ENCODE peak calls at places on chromosomes 16 and 17, in six cellular contexts. Z is esophagus squamous epithelium, A is ovary, K is thoracic aorta, W is cardiac fibroblast, E is tibial artery. G is an unnamed sample.

GRCh38 chr16:3665508-3665907 is 11.0 kb downstream of the DNASE1 start:
- DNase-seq in Z (no peak), W (no peak), A (no peak), K (no peak), E (no peak), G (no peak)

GRCh38 chr16:57795431-57795878 is 6.8 kb downstream of the KIFC3 start:
- DNase-seq in A (no peak), Z (no peak), W (peak; percentile 70), K (no peak), E (no peak), G (no peak)

GRCh38 chr16:84819644-84820304 is at the start of gene CRISPLD2:
- DNase-seq in W (peak; percentile 91), A (peak; percentile 98), E (peak; percentile 92), Z (peak; percentile 49), K (peak; percentile 75), G (peak; percentile 98)

GRCh38 chr17:45147581-45148182 is 593 bp upstream of the HEXIM1 start:
- DNase-seq in E (peak; percentile 77), A (peak; percentile 89), Z (no peak), K (no peak), W (peak; percentile 97), G (peak; percentile 79)

GRCh38 chr17:16439867-16440351 is 24.5 kb downstream of the TRPV2 start:
- DNase-seq in K (no peak), E (no peak), A (no peak), Z (no peak), W (peak; percentile 39), G (no peak)

GRCh38 chr17:27389542-27390140 is 66.6 kb upstream of the KSR1 start:
- DNase-seq in K (no peak), E (no peak), Z (no peak), A (no peak), W (no peak), G (peak; percentile 71)

GRCh38 chr17:12622726-12623125 is 43.0 kb upstream of the MYOCD start:
- DNase-seq in W (peak; percentile 44), K (no peak), E (no peak), A (peak; percentile 71), Z (no peak), G (no peak)

GRCh38 chr17:17831208-17832039 is 5.4 kb downstream of the SREBF1 start:
- DNase-seq in E (no peak), K (no peak), Z (no peak), A (peak; percentile 77), W (peak; percentile 46), G (no peak)

DNA sequence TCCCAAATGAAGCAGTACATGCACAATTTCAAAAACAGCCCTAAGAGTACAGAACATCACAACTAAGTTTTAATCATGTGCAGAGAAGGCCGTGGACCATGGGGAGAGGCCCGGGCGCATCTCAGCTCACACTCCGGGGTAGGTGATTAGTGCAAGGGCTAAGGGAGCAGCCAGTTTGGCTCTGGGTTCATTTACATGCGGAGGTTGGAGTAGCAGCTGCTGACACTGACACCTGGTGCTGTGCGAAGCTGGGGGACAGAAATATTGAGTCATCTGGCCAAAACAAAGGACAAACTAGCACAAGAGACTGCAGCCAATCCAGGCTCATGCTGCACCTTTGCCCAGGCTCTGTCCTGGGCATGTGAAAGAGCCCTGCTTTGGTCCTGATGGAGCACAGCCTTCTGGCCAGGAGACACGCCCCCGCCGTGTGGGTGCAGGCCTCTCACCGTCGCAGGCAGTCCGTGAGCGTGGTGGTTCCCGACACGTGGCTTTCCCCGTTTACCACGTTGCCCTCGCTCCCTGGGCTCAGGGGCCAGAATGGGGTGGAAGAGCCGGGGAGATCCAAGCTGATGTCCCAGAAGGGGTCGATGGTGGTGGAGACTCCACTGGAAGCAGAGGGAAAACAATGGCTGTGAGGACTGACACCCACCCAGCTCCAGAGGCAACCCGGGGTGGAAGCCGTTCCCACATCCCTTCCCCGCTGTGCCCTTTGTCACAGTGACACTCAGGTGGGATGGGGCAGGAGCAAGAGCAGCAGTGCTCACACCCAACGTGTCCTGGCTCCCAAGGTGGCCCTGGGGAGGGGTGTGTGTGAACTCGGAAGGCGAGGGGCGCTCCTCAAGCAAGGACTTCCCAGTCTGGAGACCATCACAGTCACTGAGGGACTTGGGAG is 31.9 kb downstream of the USP22 start:
- DNase-seq in K (no peak), Z (no peak), W (no peak), A (peak; percentile 31), E (no peak), G (no peak)
- H3K4me3 ChIP-seq in K (no peak overlapping the region), Z (no peak overlapping the region), W (no peak overlapping the region), A (no peak overlapping the region), E (no peak overlapping the region), G (no peak overlapping the region)

GRCh38 chr17:2022647-2023046 is 2.5 kb downstream of the RTN4RL1 start:
- DNase-seq in E (no peak), A (no peak), Z (no peak), W (no peak), K (no peak), G (no peak)

GRCh38 chr17:2024572-2025219 is 438 bp downstream of the RTN4RL1 start:
- DNase-seq in K (no peak), A (no peak), Z (no peak), E (no peak), W (no peak), G (no peak)

GRCh38 chr17:2023256-2023655 is 1.9 kb downstream of the RTN4RL1 start:
- DNase-seq in Z (no peak), A (no peak), W (no peak), K (no peak), E (no peak), G (no peak)

GRCh38 chr17:2025220-2025621 is at the start of gene RTN4RL1:
- DNase-seq in A (peak; percentile 76), E (peak; percentile 68), W (peak; percentile 64), K (no peak), Z (no peak), G (peak; percentile 79)

DNA sequence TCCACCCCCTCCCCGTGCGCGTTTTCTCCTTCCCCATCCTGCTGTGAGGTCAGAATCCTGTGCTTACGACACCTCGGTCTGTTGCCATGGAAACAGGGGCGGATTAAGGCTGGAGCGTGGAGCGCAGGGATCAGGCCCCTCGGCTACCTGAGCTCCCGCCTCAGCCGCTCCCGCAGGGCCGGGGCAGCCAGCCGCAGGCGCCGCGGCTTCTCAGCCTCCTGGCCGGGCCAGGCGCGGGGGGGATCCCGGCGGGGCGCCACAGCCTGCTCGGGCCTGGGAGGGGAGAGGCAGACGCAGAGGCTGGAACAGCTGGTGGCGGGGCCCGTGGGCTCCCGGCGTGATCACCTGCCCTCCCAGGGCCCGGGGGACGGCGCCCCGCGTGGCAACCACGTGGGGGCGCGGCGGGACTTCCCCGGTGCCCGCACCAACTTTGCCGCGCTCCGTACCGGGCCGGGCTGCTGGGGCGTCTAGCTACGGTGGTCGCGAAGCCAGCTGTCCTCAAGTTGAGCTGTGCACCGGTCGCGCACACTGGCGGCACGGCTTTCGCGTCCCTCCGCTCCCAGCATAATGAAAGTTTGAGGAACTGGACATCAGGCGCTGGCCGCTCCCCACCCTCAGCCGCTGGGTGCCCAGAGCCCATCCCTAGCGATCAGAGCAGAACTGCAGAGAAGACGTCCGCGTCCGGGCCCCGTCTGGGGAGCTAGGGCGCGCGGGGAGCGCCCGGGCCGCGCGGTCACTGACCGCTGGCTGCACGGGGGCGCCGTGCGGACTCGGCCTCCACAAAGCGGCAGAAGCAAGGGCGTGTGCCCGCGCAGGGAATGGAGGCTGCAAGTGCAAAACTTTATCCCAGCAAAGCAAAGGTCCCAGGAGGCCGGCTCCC is 1.2 kb downstream of the RTN4RL1 start:
- DNase-seq in K (no peak), A (peak; percentile 70), W (peak; percentile 75), Z (no peak), E (peak; percentile 72), G (no peak)
- H3K4me3 ChIP-seq in K (peak overlapping the region; percentile 77), A (peak overlapping the region; percentile 30), W (peak overlapping the region; percentile 26), Z (peak overlapping the region; percentile 73), E (peak overlapping the region; percentile 67), G (peak overlapping the region; percentile 47)

GRCh38 chr17:58666858-58667267 is 25.0 kb downstream of the TEX14 start:
- DNase-seq in Z (peak; percentile 20), A (peak; percentile 74), K (peak; percentile 16), E (peak; percentile 69), W (peak; percentile 91), G (peak; percentile 92)
- H3K4me3 ChIP-seq in Z (peak overlapping the region; percentile 30), A (no peak overlapping the region), K (peak overlapping the region; percentile 54), E (no peak overlapping the region), W (no peak overlapping the region), G (no peak overlapping the region)

GRCh38 chr17:76868669-76869208 is 535 bp downstream of the MGAT5B start:
- DNase-seq in A (no peak), E (no peak), Z (no peak), W (no peak), K (no peak), G (no peak)
- H3K4me3 ChIP-seq in A (peak overlapping the region; percentile 22), E (peak overlapping the region; percentile 34), Z (peak overlapping the region; percentile 48), W (peak overlapping the region; percentile 10), K (peak overlapping the region; percentile 58), G (no peak overlapping the region)

DNA sequence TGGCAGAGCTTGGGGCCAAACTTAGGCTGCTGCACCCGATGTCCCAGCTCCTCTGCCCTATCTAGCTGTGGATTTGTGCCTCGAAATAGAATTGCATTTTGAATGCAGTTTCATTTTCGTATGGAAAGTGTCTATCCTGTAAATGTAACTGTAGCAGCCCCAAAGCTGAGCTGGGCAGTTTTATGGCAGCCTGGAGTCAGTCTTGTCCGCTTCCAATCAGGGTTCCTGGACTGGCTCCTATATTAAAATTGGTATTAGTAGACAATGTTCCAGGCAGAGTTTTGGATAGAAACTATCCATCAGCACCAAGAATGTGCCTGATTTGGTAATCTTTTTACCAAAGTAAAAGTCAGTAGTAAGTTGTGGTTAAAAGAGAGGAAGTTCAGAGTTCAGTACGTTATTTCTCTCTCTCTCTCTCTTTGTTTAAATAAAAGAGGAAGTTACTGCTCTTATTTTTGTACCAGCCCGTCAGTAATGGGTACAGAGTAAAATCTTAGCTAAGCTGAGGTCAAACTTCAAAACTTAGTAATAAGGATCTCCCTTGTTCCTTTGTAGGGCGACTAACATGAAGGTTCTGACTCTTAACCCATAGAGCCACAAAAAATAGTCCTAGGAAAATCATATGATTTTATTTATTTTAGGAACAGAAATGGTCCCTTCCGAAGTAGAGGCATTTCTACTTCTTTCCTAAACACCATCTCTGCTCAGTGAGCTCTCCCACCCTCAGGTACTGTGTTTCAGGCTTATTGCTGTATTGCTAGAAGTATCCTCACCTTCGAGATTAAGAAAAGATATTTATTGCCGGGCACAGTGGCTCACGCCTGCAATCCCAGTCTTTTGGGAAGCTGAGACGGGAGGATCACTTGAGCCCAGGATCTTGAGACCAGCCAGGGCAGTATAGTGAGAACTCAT is 28.0 kb downstream of the PRKCB start:
- DNase-seq in K (no peak), E (no peak), W (no peak), A (no peak), Z (no peak), G (no peak)
- H3K4me3 ChIP-seq in K (peak overlapping the region; percentile 56), E (peak overlapping the region; percentile 11), W (no peak overlapping the region), A (no peak overlapping the region), Z (peak overlapping the region; percentile 11), G (no peak overlapping the region)